ENCODE peak calls at places on chromosome 1, in four cellular contexts. K is NCI-H526 treated with DMSO at 0.1 percent for 48 hours, N is H7, S is ELR. F is an unnamed sample.

GRCh38 chr1:16173447-16174260 is 17.8 kb upstream of the EPHA2 start:
- DNase-seq in K (no peak), N (peak; percentile 68), S (peak; percentile 92), F (peak; percentile 89)

GRCh38 chr1:211705439-211706205 is 30.2 kb upstream of the NEK2 start:
- DNase-seq in K (peak; percentile 34), N (no peak), S (peak; percentile 10), F (peak; percentile 61)

GRCh38 chr1:242828828-242829227 is 304.3 kb upstream of the PLD5 start:
- DNase-seq in K (no peak), N (peak; percentile 36), S (no peak), F (peak; percentile 21)

GRCh38 chr1:160167580-160167979 is 16.2 kb downstream of the ATP1A4 start:
- DNase-seq in K (no peak), N (no peak), S (peak; percentile 28), F (no peak)

GRCh38 chr1:101200513-101200912 is 36.3 kb upstream of the S1PR1 start:
- DNase-seq in K (no peak), N (no peak), S (peak; percentile 98), F (peak; percentile 45)

GRCh38 chr1:242055921-242056320 is 57.0 kb upstream of the MAP1LC3C start:
- DNase-seq in K (no peak), N (no peak), S (no peak), F (no peak)

GRCh38 chr1:36304521-36304920 is 1.6 kb upstream of the SH3D21 start:
- DNase-seq in K (no peak), N (no peak), S (no peak), F (no peak)

GRCh38 chr1:81809808-81810207 is 9.1 kb downstream of the ADGRL2 start:
- DNase-seq in K (no peak), N (no peak), S (no peak), F (no peak)

GRCh38 chr1:86912501-86912900 is 1.4 kb downstream of the SELENOF start:
- DNase-seq in K (no peak), N (no peak), S (no peak), F (no peak)

F was measured in ELF-1.